ENCODE peak calls at places on chromosomes 11 and 22, in ten cellular contexts. One of them, this sample, is unnamed. For H3K4me1, the result is how much of the 10 kb centered on the place peaks cover.

GRCh38 chr11:111422494-111423249 is 43.6 kb upstream of the POU2AF1 start:
- DNase-seq in heart left ventricle: no peak
- DNase-seq in CD8-positive, alpha-beta T cell: no peak
- DNase-seq in CD4-positive, alpha-beta memory T cell: no peak
- DNase-seq in CD4-positive, CD25-positive, alpha-beta regulatory T cell: peak
- DNase-seq in mesendoderm: peak
- DNase-seq in PC-3: peak
- DNase-seq in neuronal stem cell: peak
- DNase-seq in CD8-positive, alpha-beta memory T cell: no peak
- DNase-seq in body of pancreas: peak
- DNase-seq in this sample: peak

GRCh38 chr22:20065896-20066616 is 14.0 kb upstream of the DGCR8 start:
- DNase-seq in CD4-positive, CD25-positive, alpha-beta regulatory T cell: no peak
- DNase-seq in neuronal stem cell: no peak
- DNase-seq in CD8-positive, alpha-beta memory T cell: no peak
- DNase-seq in heart left ventricle: no peak
- DNase-seq in CD8-positive, alpha-beta T cell: no peak
- DNase-seq in PC-3: no peak
- DNase-seq in mesendoderm: no peak
- DNase-seq in CD4-positive, alpha-beta memory T cell: no peak
- DNase-seq in body of pancreas: no peak
- DNase-seq in this sample: no peak

GRCh38 chr22:40487663-40488249 is 117.4 kb downstream of the SGSM3 start:
- DNase-seq in PC-3: peak
- DNase-seq in CD8-positive, alpha-beta memory T cell: no peak
- DNase-seq in mesendoderm: no peak
- DNase-seq in CD8-positive, alpha-beta T cell: no peak
- DNase-seq in neuronal stem cell: no peak
- DNase-seq in CD4-positive, CD25-positive, alpha-beta regulatory T cell: peak
- DNase-seq in heart left ventricle: no peak
- DNase-seq in body of pancreas: no peak
- DNase-seq in CD4-positive, alpha-beta memory T cell: peak
- DNase-seq in this sample: no peak

GRCh38 chr22:33194529-33194928 is 136.3 kb upstream of the SYN3 start:
- DNase-seq in body of pancreas: no peak
- DNase-seq in CD4-positive, CD25-positive, alpha-beta regulatory T cell: no peak
- DNase-seq in CD8-positive, alpha-beta memory T cell: no peak
- DNase-seq in heart left ventricle: no peak
- DNase-seq in CD4-positive, alpha-beta memory T cell: no peak
- DNase-seq in neuronal stem cell: no peak
- DNase-seq in mesendoderm: peak
- DNase-seq in PC-3: no peak
- DNase-seq in CD8-positive, alpha-beta T cell: no peak
- DNase-seq in this sample: no peak

GRCh38 chr11:34640050-34640971 is 19.4 kb downstream of the EHF start:
- DNase-seq in heart left ventricle: no peak
- DNase-seq in CD8-positive, alpha-beta memory T cell: no peak
- DNase-seq in mesendoderm: peak
- DNase-seq in CD4-positive, CD25-positive, alpha-beta regulatory T cell: no peak
- DNase-seq in CD8-positive, alpha-beta T cell: no peak
- DNase-seq in CD4-positive, alpha-beta memory T cell: no peak
- DNase-seq in body of pancreas: peak
- DNase-seq in neuronal stem cell: no peak
- DNase-seq in PC-3: peak
- DNase-seq in this sample: peak

GRCh38 chr11:78203184-78203583 is 14.5 kb downstream of the USP35 start:
- DNase-seq in CD4-positive, CD25-positive, alpha-beta regulatory T cell: peak
- DNase-seq in body of pancreas: peak
- DNase-seq in CD8-positive, alpha-beta memory T cell: peak
- DNase-seq in heart left ventricle: no peak
- DNase-seq in neuronal stem cell: no peak
- DNase-seq in CD8-positive, alpha-beta T cell: peak
- DNase-seq in PC-3: no peak
- DNase-seq in mesendoderm: no peak
- DNase-seq in CD4-positive, alpha-beta memory T cell: peak
- DNase-seq in this sample: peak

GRCh38 chr11:47099213-47099917 is 77.3 kb downstream of the ARFGAP2 start:
- DNase-seq in neuronal stem cell: no peak
- DNase-seq in CD4-positive, alpha-beta memory T cell: no peak
- DNase-seq in PC-3: no peak
- DNase-seq in body of pancreas: peak
- DNase-seq in CD8-positive, alpha-beta memory T cell: no peak
- DNase-seq in CD4-positive, CD25-positive, alpha-beta regulatory T cell: no peak
- DNase-seq in heart left ventricle: no peak
- DNase-seq in CD8-positive, alpha-beta T cell: no peak
- DNase-seq in mesendoderm: no peak
- DNase-seq in this sample: peak

GRCh38 chr11:67301313-67301921 is 1.9 kb upstream of the SSH3 start:
- DNase-seq in CD4-positive, alpha-beta memory T cell: no peak
- DNase-seq in mesendoderm: no peak
- DNase-seq in neuronal stem cell: no peak
- DNase-seq in CD4-positive, CD25-positive, alpha-beta regulatory T cell: no peak
- DNase-seq in CD8-positive, alpha-beta memory T cell: peak
- DNase-seq in PC-3: no peak
- DNase-seq in body of pancreas: no peak
- DNase-seq in heart left ventricle: peak
- DNase-seq in CD8-positive, alpha-beta T cell: no peak
- DNase-seq in this sample: no peak

GRCh38 chr11:10728779-10729472 is 22.1 kb upstream of the CTR9 start:
- DNase-seq in heart left ventricle: no peak
- DNase-seq in CD4-positive, alpha-beta memory T cell: no peak
- DNase-seq in mesendoderm: peak
- DNase-seq in body of pancreas: no peak
- DNase-seq in CD4-positive, CD25-positive, alpha-beta regulatory T cell: no peak
- DNase-seq in neuronal stem cell: peak
- DNase-seq in CD8-positive, alpha-beta memory T cell: no peak
- DNase-seq in CD8-positive, alpha-beta T cell: no peak
- DNase-seq in PC-3: no peak
- DNase-seq in this sample: no peak

GRCh38 chr22:50702821-50703725 is 30.4 kb downstream of the SHANK3 start:
- DNase-seq in CD4-positive, alpha-beta memory T cell: no peak
- DNase-seq in body of pancreas: no peak
- DNase-seq in neuronal stem cell: no peak
- DNase-seq in heart left ventricle: peak
- DNase-seq in CD4-positive, CD25-positive, alpha-beta regulatory T cell: no peak
- DNase-seq in CD8-positive, alpha-beta T cell: no peak
- DNase-seq in CD8-positive, alpha-beta memory T cell: peak
- DNase-seq in mesendoderm: no peak
- DNase-seq in PC-3: no peak
- DNase-seq in this sample: no peak

GRCh38 chr11:116730568-116730967 is 42.2 kb downstream of the BUD13 start:
- DNase-seq in body of pancreas: no peak
- DNase-seq in neuronal stem cell: no peak
- DNase-seq in CD4-positive, alpha-beta memory T cell: no peak
- DNase-seq in PC-3: no peak
- DNase-seq in CD8-positive, alpha-beta T cell: no peak
- DNase-seq in heart left ventricle: no peak
- DNase-seq in mesendoderm: no peak
- DNase-seq in CD8-positive, alpha-beta memory T cell: no peak
- DNase-seq in CD4-positive, CD25-positive, alpha-beta regulatory T cell: no peak
- DNase-seq in this sample: peak

DNA sequence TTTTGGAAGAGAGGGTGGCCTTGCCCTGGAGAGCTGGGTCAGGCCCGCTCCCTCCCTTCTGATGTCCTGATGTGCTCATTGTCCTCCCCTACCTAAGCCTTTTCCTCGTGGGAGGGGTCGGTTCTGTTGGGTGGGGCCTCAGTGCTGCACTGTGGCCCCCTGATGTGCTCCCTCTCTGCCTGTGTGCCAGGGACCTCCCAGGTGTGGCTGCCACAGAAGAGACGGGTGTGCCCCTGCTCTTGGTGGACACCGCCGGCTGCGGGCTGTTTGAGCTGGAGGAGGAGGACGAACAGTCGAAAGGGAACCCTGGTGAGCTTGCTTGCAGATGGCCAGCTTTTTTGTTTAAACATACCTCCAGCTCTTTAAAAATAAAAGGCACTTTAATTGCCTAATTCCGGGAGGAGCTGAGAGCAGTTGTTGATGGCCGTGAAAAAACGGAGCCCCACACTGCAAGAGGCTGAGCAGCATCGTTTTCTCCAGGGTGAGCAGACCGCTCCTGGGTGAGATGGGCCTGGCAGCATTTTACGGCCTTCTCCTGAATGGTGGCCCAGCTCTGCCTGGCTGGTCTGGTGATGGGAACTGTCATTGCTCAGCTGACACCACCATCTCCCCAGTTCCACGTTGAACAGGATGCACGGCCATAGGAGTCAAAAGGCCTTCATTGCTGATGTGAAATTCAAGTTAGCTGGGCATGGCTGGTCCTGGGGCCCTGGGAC is 30.1 kb downstream of the IGHMBP2 start:
- DNase-seq in body of pancreas: no peak
- DNase-seq in mesendoderm: no peak
- DNase-seq in PC-3: no peak
- DNase-seq in CD4-positive, CD25-positive, alpha-beta regulatory T cell: no peak
- DNase-seq in CD8-positive, alpha-beta memory T cell: no peak
- DNase-seq in neuronal stem cell: no peak
- DNase-seq in heart left ventricle: no peak
- DNase-seq in CD8-positive, alpha-beta T cell: no peak
- DNase-seq in CD4-positive, alpha-beta memory T cell: no peak
- DNase-seq in this sample: no peak
- H3K27ac ChIP-seq in body of pancreas: no peak
- H3K27ac ChIP-seq in mesendoderm: no peak
- H3K27ac ChIP-seq in PC-3: no peak
- H3K27ac ChIP-seq in CD4-positive, CD25-positive, alpha-beta regulatory T cell: no peak
- H3K27ac ChIP-seq in CD8-positive, alpha-beta memory T cell: no peak
- H3K27ac ChIP-seq in neuronal stem cell: no peak
- H3K27ac ChIP-seq in heart left ventricle: no peak
- H3K27ac ChIP-seq in CD8-positive, alpha-beta T cell: no peak
- H3K27ac ChIP-seq in CD4-positive, alpha-beta memory T cell: no peak
- H3K27ac ChIP-seq in this sample: no peak

DNA sequence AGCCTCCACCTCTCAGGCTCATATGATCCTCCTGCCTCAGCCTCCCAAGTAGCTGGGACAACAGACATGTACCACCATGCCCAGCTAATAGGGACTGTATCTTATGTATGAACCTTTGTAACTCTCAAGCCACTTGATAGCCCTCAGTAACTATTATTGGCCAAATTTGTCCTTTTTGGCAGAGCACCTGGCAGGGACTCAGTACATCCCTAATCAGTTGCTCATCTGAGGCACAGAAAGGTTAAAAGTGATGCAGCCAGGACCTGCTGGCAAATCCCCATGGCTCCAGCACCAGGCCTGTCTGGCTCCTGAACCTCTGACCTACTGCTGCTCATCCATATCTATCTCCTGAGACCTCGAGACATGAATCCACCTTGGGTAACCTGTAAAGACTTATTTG is 21.1 kb upstream of the XBP1 start:
- DNase-seq in PC-3: no peak
- DNase-seq in CD4-positive, CD25-positive, alpha-beta regulatory T cell: no peak
- DNase-seq in body of pancreas: no peak
- DNase-seq in heart left ventricle: no peak
- DNase-seq in CD8-positive, alpha-beta T cell: no peak
- DNase-seq in neuronal stem cell: no peak
- DNase-seq in CD8-positive, alpha-beta memory T cell: no peak
- DNase-seq in CD4-positive, alpha-beta memory T cell: no peak
- DNase-seq in mesendoderm: no peak
- DNase-seq in this sample: no peak
- H3K4me1 ChIP-seq in PC-3: under half
- H3K4me1 ChIP-seq in CD4-positive, CD25-positive, alpha-beta regulatory T cell: under half
- H3K4me1 ChIP-seq in body of pancreas: half or more
- H3K4me1 ChIP-seq in heart left ventricle: under half
- H3K4me1 ChIP-seq in CD8-positive, alpha-beta T cell: under half
- H3K4me1 ChIP-seq in neuronal stem cell: under half
- H3K4me1 ChIP-seq in CD8-positive, alpha-beta memory T cell: half or more
- H3K4me1 ChIP-seq in CD4-positive, alpha-beta memory T cell: half or more
- H3K4me1 ChIP-seq in mesendoderm: under half
- H3K4me1 ChIP-seq in this sample: under half

DNA sequence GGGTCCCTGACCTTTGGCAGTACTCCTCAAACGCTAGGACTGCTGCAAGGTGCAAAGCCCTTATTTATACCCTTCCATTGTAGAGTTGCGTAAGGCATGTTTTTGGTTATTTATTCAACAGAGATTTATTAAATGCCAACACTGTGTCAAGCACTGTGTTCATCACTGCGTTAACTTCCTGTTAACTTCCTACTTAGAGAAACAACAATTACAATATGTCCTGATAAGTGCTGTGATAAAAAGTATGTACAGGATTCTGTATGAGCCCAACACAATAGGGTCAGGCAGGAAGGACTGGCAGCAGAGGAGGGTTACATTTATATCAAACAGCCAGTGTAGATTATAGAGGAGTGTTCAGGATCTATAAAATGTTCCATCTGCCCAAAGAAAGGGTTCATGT is 812.8 kb upstream of the API5 start:
- DNase-seq in PC-3: no peak
- DNase-seq in body of pancreas: no peak
- DNase-seq in CD8-positive, alpha-beta memory T cell: no peak
- DNase-seq in CD4-positive, CD25-positive, alpha-beta regulatory T cell: no peak
- DNase-seq in heart left ventricle: no peak
- DNase-seq in mesendoderm: no peak
- DNase-seq in CD4-positive, alpha-beta memory T cell: no peak
- DNase-seq in CD8-positive, alpha-beta T cell: no peak
- DNase-seq in neuronal stem cell: no peak
- DNase-seq in this sample: no peak
- H3K27ac ChIP-seq in PC-3: no peak
- H3K27ac ChIP-seq in body of pancreas: no peak
- H3K27ac ChIP-seq in CD8-positive, alpha-beta memory T cell: no peak
- H3K27ac ChIP-seq in CD4-positive, CD25-positive, alpha-beta regulatory T cell: no peak
- H3K27ac ChIP-seq in heart left ventricle: no peak
- H3K27ac ChIP-seq in mesendoderm: no peak
- H3K27ac ChIP-seq in CD4-positive, alpha-beta memory T cell: no peak
- H3K27ac ChIP-seq in CD8-positive, alpha-beta T cell: no peak
- H3K27ac ChIP-seq in neuronal stem cell: no peak
- H3K27ac ChIP-seq in this sample: no peak

GRCh38 chr22:29144786-29145160 is 60.9 kb upstream of the EMID1 start:
- DNase-seq in neuronal stem cell: no peak
- DNase-seq in PC-3: no peak
- DNase-seq in heart left ventricle: no peak
- DNase-seq in CD8-positive, alpha-beta T cell: no peak
- DNase-seq in mesendoderm: no peak
- DNase-seq in CD4-positive, CD25-positive, alpha-beta regulatory T cell: no peak
- DNase-seq in CD8-positive, alpha-beta memory T cell: no peak
- DNase-seq in CD4-positive, alpha-beta memory T cell: no peak
- DNase-seq in body of pancreas: no peak
- DNase-seq in this sample: no peak

GRCh38 chr22:29145321-29146072 is 60.2 kb upstream of the EMID1 start:
- DNase-seq in CD4-positive, alpha-beta memory T cell: no peak
- DNase-seq in neuronal stem cell: no peak
- DNase-seq in CD8-positive, alpha-beta T cell: no peak
- DNase-seq in PC-3: no peak
- DNase-seq in CD8-positive, alpha-beta memory T cell: no peak
- DNase-seq in body of pancreas: no peak
- DNase-seq in CD4-positive, CD25-positive, alpha-beta regulatory T cell: no peak
- DNase-seq in heart left ventricle: no peak
- DNase-seq in mesendoderm: no peak
- DNase-seq in this sample: no peak

GRCh38 chr22:29147241-29147919 is 58.3 kb upstream of the EMID1 start:
- DNase-seq in CD4-positive, alpha-beta memory T cell: no peak
- DNase-seq in PC-3: no peak
- DNase-seq in CD8-positive, alpha-beta T cell: no peak
- DNase-seq in neuronal stem cell: no peak
- DNase-seq in CD8-positive, alpha-beta memory T cell: no peak
- DNase-seq in heart left ventricle: no peak
- DNase-seq in mesendoderm: no peak
- DNase-seq in CD4-positive, CD25-positive, alpha-beta regulatory T cell: no peak
- DNase-seq in body of pancreas: no peak
- DNase-seq in this sample: no peak

GRCh38 chr22:29146771-29147170 is 58.9 kb upstream of the EMID1 start:
- DNase-seq in body of pancreas: no peak
- DNase-seq in mesendoderm: no peak
- DNase-seq in CD8-positive, alpha-beta memory T cell: no peak
- DNase-seq in PC-3: no peak
- DNase-seq in heart left ventricle: no peak
- DNase-seq in neuronal stem cell: no peak
- DNase-seq in CD8-positive, alpha-beta T cell: no peak
- DNase-seq in CD4-positive, alpha-beta memory T cell: no peak
- DNase-seq in CD4-positive, CD25-positive, alpha-beta regulatory T cell: no peak
- DNase-seq in this sample: no peak

GRCh38 chr22:29146101-29146560 is 59.6 kb upstream of the EMID1 start:
- DNase-seq in heart left ventricle: no peak
- DNase-seq in CD4-positive, alpha-beta memory T cell: no peak
- DNase-seq in PC-3: no peak
- DNase-seq in mesendoderm: no peak
- DNase-seq in neuronal stem cell: no peak
- DNase-seq in CD8-positive, alpha-beta T cell: no peak
- DNase-seq in body of pancreas: no peak
- DNase-seq in CD8-positive, alpha-beta memory T cell: no peak
- DNase-seq in CD4-positive, CD25-positive, alpha-beta regulatory T cell: no peak
- DNase-seq in this sample: no peak
- H3K4me1 ChIP-seq in heart left ventricle: under half
- H3K4me1 ChIP-seq in CD4-positive, alpha-beta memory T cell: under half
- H3K4me1 ChIP-seq in PC-3: under half
- H3K4me1 ChIP-seq in mesendoderm: under half
- H3K4me1 ChIP-seq in neuronal stem cell: under half
- H3K4me1 ChIP-seq in CD8-positive, alpha-beta T cell: under half
- H3K4me1 ChIP-seq in body of pancreas: under half
- H3K4me1 ChIP-seq in CD8-positive, alpha-beta memory T cell: under half
- H3K4me1 ChIP-seq in CD4-positive, CD25-positive, alpha-beta regulatory T cell: under half
- H3K4me1 ChIP-seq in this sample: under half

This sample was measured in small intestine.